ENCODE peak calls at places on chromosome 2, in four cellular contexts. One of them, this sample, is unnamed.

GRCh38 chr2:236157815-236158498 is 10.2 kb downstream of the GBX2 start:
- DNase-seq in naive thymus-derived CD4-positive, alpha-beta T cell: no peak
- DNase-seq in Daoy: no peak
- DNase-seq in Calu3: no peak
- DNase-seq in this sample: no peak

GRCh38 chr2:201344663-201345366 is 12.3 kb downstream of the FLACC1 start:
- DNase-seq in Daoy: no peak
- DNase-seq in naive thymus-derived CD4-positive, alpha-beta T cell: no peak
- DNase-seq in Calu3: peak
- DNase-seq in this sample: no peak

GRCh38 chr2:28656937-28657615 is 94.6 kb upstream of the PPP1CB start:
- DNase-seq in Daoy: no peak
- DNase-seq in Calu3: no peak
- DNase-seq in naive thymus-derived CD4-positive, alpha-beta T cell: no peak
- DNase-seq in this sample: no peak

GRCh38 chr2:112187805-112188596 is 49.8 kb downstream of the FBLN7 start:
- DNase-seq in naive thymus-derived CD4-positive, alpha-beta T cell: peak
- DNase-seq in Daoy: peak
- DNase-seq in Calu3: no peak
- DNase-seq in this sample: no peak

GRCh38 chr2:234047361-234047760 is 3.1 kb upstream of the SPP2 start:
- DNase-seq in naive thymus-derived CD4-positive, alpha-beta T cell: no peak
- DNase-seq in Daoy: no peak
- DNase-seq in Calu3: no peak
- DNase-seq in this sample: peak

GRCh38 chr2:210287301-210287700 is 27.7 kb downstream of the MYL1 start:
- DNase-seq in naive thymus-derived CD4-positive, alpha-beta T cell: no peak
- DNase-seq in Calu3: no peak
- DNase-seq in Daoy: no peak
- DNase-seq in this sample: no peak

GRCh38 chr2:47339745-47340541 is 63.0 kb upstream of the MSH2 start:
- DNase-seq in naive thymus-derived CD4-positive, alpha-beta T cell: no peak
- DNase-seq in Daoy: peak
- DNase-seq in Calu3: peak
- DNase-seq in this sample: peak

GRCh38 chr2:236156095-236156859 is 11.9 kb downstream of the GBX2 start:
- DNase-seq in naive thymus-derived CD4-positive, alpha-beta T cell: no peak
- DNase-seq in Daoy: no peak
- DNase-seq in Calu3: no peak
- DNase-seq in this sample: no peak

GRCh38 chr2:221255862-221256261 is 316.2 kb downstream of the EPHA4 start:
- DNase-seq in Calu3: no peak
- DNase-seq in Daoy: no peak
- DNase-seq in naive thymus-derived CD4-positive, alpha-beta T cell: no peak
- DNase-seq in this sample: no peak

GRCh38 chr2:172095146-172095904 is 7.4 kb downstream of the DLX2 start:
- DNase-seq in naive thymus-derived CD4-positive, alpha-beta T cell: peak
- DNase-seq in Daoy: peak
- DNase-seq in Calu3: peak
- DNase-seq in this sample: peak

GRCh38 chr2:51409920-51410319 is 378.0 kb upstream of the NRXN1 start:
- DNase-seq in Calu3: no peak
- DNase-seq in Daoy: no peak
- DNase-seq in naive thymus-derived CD4-positive, alpha-beta T cell: no peak
- DNase-seq in this sample: no peak

GRCh38 chr2:133146893-133147292 is 421.4 kb downstream of the NCKAP5 start:
- DNase-seq in Daoy: no peak
- DNase-seq in Calu3: no peak
- DNase-seq in naive thymus-derived CD4-positive, alpha-beta T cell: no peak
- DNase-seq in this sample: peak

GRCh38 chr2:205688417-205689200 is 6.3 kb downstream of the NRP2 start:
- DNase-seq in naive thymus-derived CD4-positive, alpha-beta T cell: no peak
- DNase-seq in Daoy: peak
- DNase-seq in Calu3: no peak
- DNase-seq in this sample: no peak

GRCh38 chr2:657766-658165 is 19.4 kb downstream of the TMEM18 start:
- DNase-seq in Calu3: no peak
- DNase-seq in Daoy: no peak
- DNase-seq in naive thymus-derived CD4-positive, alpha-beta T cell: no peak
- DNase-seq in this sample: no peak

GRCh38 chr2:164000171-164000570 is 264.4 kb upstream of the FIGN start:
- DNase-seq in Daoy: no peak
- DNase-seq in naive thymus-derived CD4-positive, alpha-beta T cell: no peak
- DNase-seq in Calu3: no peak
- DNase-seq in this sample: no peak

GRCh38 chr2:54628418-54628817 is 95.0 kb upstream of the EML6 start:
- DNase-seq in naive thymus-derived CD4-positive, alpha-beta T cell: no peak
- DNase-seq in Daoy: no peak
- DNase-seq in Calu3: no peak
- DNase-seq in this sample: no peak

GRCh38 chr2:205024822-205025518 is 479.7 kb downstream of the PARD3B start:
- DNase-seq in Calu3: peak
- DNase-seq in Daoy: peak
- DNase-seq in naive thymus-derived CD4-positive, alpha-beta T cell: no peak
- DNase-seq in this sample: peak

GRCh38 chr2:204453730-204454167 is 91.5 kb upstream of the PARD3B start:
- DNase-seq in Calu3: peak
- DNase-seq in Daoy: peak
- DNase-seq in naive thymus-derived CD4-positive, alpha-beta T cell: no peak
- DNase-seq in this sample: peak

GRCh38 chr2:47058061-47058931 is 96.8 kb downstream of the STPG4 start:
- DNase-seq in Calu3: no peak
- DNase-seq in Daoy: no peak
- DNase-seq in naive thymus-derived CD4-positive, alpha-beta T cell: no peak
- DNase-seq in this sample: peak

GRCh38 chr2:85433511-85434089 is 15.1 kb downstream of the SH2D6 start:
- DNase-seq in Calu3: no peak
- DNase-seq in Daoy: peak
- DNase-seq in naive thymus-derived CD4-positive, alpha-beta T cell: no peak
- DNase-seq in this sample: peak

GRCh38 chr2:10097352-10098148 is 17.3 kb upstream of the CYS1 start:
- DNase-seq in naive thymus-derived CD4-positive, alpha-beta T cell: no peak
- DNase-seq in Calu3: peak
- DNase-seq in Daoy: peak
- DNase-seq in this sample: peak

GRCh38 chr2:48420512-48421197 is 109.3 kb upstream of the STON1 start:
- DNase-seq in Daoy: peak
- DNase-seq in naive thymus-derived CD4-positive, alpha-beta T cell: peak
- DNase-seq in Calu3: peak
- DNase-seq in this sample: peak

GRCh38 chr2:223759569-223760430 is 77.6 kb downstream of the AP1S3 start:
- DNase-seq in Calu3: peak
- DNase-seq in Daoy: peak
- DNase-seq in naive thymus-derived CD4-positive, alpha-beta T cell: no peak
- DNase-seq in this sample: peak

GRCh38 chr2:174350018-174350417 is 15.3 kb downstream of the SP9 start:
- DNase-seq in Calu3: no peak
- DNase-seq in Daoy: no peak
- DNase-seq in naive thymus-derived CD4-positive, alpha-beta T cell: no peak
- DNase-seq in this sample: peak

GRCh38 chr2:36408198-36408703 is 52.7 kb downstream of the CRIM1 start:
- DNase-seq in naive thymus-derived CD4-positive, alpha-beta T cell: no peak
- DNase-seq in Calu3: no peak
- DNase-seq in Daoy: peak
- DNase-seq in this sample: peak

GRCh38 chr2:120859814-120860578 is 124.3 kb downstream of the GLI2 start:
- DNase-seq in Calu3: no peak
- DNase-seq in Daoy: no peak
- DNase-seq in naive thymus-derived CD4-positive, alpha-beta T cell: no peak
- DNase-seq in this sample: no peak

GRCh38 chr2:168186452-168186851 is 60.9 kb downstream of the STK39 start:
- DNase-seq in Calu3: no peak
- DNase-seq in Daoy: no peak
- DNase-seq in naive thymus-derived CD4-positive, alpha-beta T cell: no peak
- DNase-seq in this sample: no peak

GRCh38 chr2:187942876-187943275 is 348.8 kb upstream of the GULP1 start:
- DNase-seq in Daoy: no peak
- DNase-seq in Calu3: no peak
- DNase-seq in naive thymus-derived CD4-positive, alpha-beta T cell: no peak
- DNase-seq in this sample: no peak

GRCh38 chr2:153872311-153873061 is 764 bp downstream of the GALNT13 start:
- DNase-seq in naive thymus-derived CD4-positive, alpha-beta T cell: no peak
- DNase-seq in Daoy: no peak
- DNase-seq in Calu3: no peak
- DNase-seq in this sample: no peak

GRCh38 chr2:36561223-36561944 is 36.6 kb downstream of the FEZ2 start:
- DNase-seq in Calu3: peak
- DNase-seq in Daoy: peak
- DNase-seq in naive thymus-derived CD4-positive, alpha-beta T cell: no peak
- DNase-seq in this sample: peak

GRCh38 chr2:187499941-187500532 is 52.0 kb upstream of the CALCRL start:
- DNase-seq in naive thymus-derived CD4-positive, alpha-beta T cell: no peak
- DNase-seq in Calu3: peak
- DNase-seq in Daoy: peak
- DNase-seq in this sample: peak

GRCh38 chr2:119672161-119672862 is 6.7 kb upstream of the TMEM177 start:
- DNase-seq in Calu3: no peak
- DNase-seq in naive thymus-derived CD4-positive, alpha-beta T cell: no peak
- DNase-seq in Daoy: no peak
- DNase-seq in this sample: no peak

GRCh38 chr2:190682168-190682567 is 33.3 kb downstream of the NAB1 start:
- DNase-seq in naive thymus-derived CD4-positive, alpha-beta T cell: no peak
- DNase-seq in Calu3: no peak
- DNase-seq in Daoy: peak
- DNase-seq in this sample: peak

GRCh38 chr2:197799072-197799471 is 5.3 kb upstream of the PLCL1 start:
- DNase-seq in Calu3: no peak
- DNase-seq in naive thymus-derived CD4-positive, alpha-beta T cell: no peak
- DNase-seq in Daoy: no peak
- DNase-seq in this sample: no peak

GRCh38 chr2:54559593-54560145 is 103.5 kb downstream of the SPTBN1 start:
- DNase-seq in Daoy: peak
- DNase-seq in naive thymus-derived CD4-positive, alpha-beta T cell: no peak
- DNase-seq in Calu3: no peak
- DNase-seq in this sample: peak

GRCh38 chr2:72954376-72955187 is 37.3 kb downstream of the EMX1 start:
- DNase-seq in Daoy: no peak
- DNase-seq in naive thymus-derived CD4-positive, alpha-beta T cell: no peak
- DNase-seq in Calu3: no peak
- DNase-seq in this sample: no peak

GRCh38 chr2:120867290-120868231 is 131.9 kb downstream of the GLI2 start:
- DNase-seq in Daoy: peak
- DNase-seq in naive thymus-derived CD4-positive, alpha-beta T cell: no peak
- DNase-seq in Calu3: peak
- DNase-seq in this sample: peak

GRCh38 chr2:27073782-27074181 is 2.3 kb upstream of the OST4 start:
- DNase-seq in naive thymus-derived CD4-positive, alpha-beta T cell: no peak
- DNase-seq in Calu3: no peak
- DNase-seq in Daoy: no peak
- DNase-seq in this sample: no peak

GRCh38 chr2:201855356-201855755 is 49.0 kb downstream of the CDK15 start:
- DNase-seq in Daoy: peak
- DNase-seq in naive thymus-derived CD4-positive, alpha-beta T cell: no peak
- DNase-seq in Calu3: no peak
- DNase-seq in this sample: peak